ENCODE peak calls at places on chromosome 15, in eight cellular contexts. S is stimulated activated CD4-positive, alpha-beta T cell treated with anti-CD3 and anti-CD28 coated beads, Interleukin-1b, Interleukin-23, amount 100 ng/mL, for 48 hours; V is midbrain; T is activated T-cell treated with anti-CD3 and anti-CD28 coated beads, Interleukin-2, amount 50 U/mL, for 24 hours; Y is NCI-H1092 treated with DMSO at 0.1 percent for 48 hours; C is A172; A is stimulated activated CD8-positive, alpha-beta memory T cell treated with anti-CD3 and anti-CD28 coated beads, Interleukin-4, amount 100 ng/mL, for 4 hours; U is kidney glomerular epithelial cell. G is an unnamed sample.

GRCh38 chr15:74752486-74753395 is 4.1 kb downstream of the CYP1A2 start:
- DNase-seq in S (no peak), V (no peak), T (no peak), Y (no peak), C (peak), A (no peak), U (peak), G (no peak)

GRCh38 chr15:100787567-100787941 is 92.1 kb upstream of the ALDH1A3 start:
- DNase-seq in S (no peak), V (no peak), T (no peak), Y (no peak), C (no peak), A (no peak), U (no peak), G (no peak)

GRCh38 chr15:69853572-69853971 is 244.1 kb downstream of the TLE3 start:
- DNase-seq in S (no peak), V (peak), T (no peak), Y (no peak), C (peak), A (no peak), U (peak), G (no peak)

GRCh38 chr15:69088300-69088965 is 72.0 kb upstream of the GLCE start:
- DNase-seq in S (no peak), V (no peak), T (no peak), Y (no peak), C (no peak), A (no peak), U (no peak), G (no peak)

GRCh38 chr15:68230157-68231100 is 901 bp upstream of the CLN6 start:
- DNase-seq in S (peak), V (no peak), T (no peak), Y (peak), C (peak), A (no peak), U (no peak), G (no peak)

GRCh38 chr15:48592221-48592731 is 53.2 kb downstream of the FBN1 start:
- DNase-seq in S (no peak), V (no peak), T (no peak), Y (no peak), C (peak), A (no peak), U (peak), G (no peak)

GRCh38 chr15:89332446-89332845 is 2.2 kb downstream of the POLG start:
- DNase-seq in S (no peak), V (no peak), T (no peak), Y (no peak), C (no peak), A (no peak), U (peak), G (peak)

GRCh38 chr15:93028632-93029612 is 60.1 kb downstream of the RGMA start:
- DNase-seq in S (peak), V (peak), T (no peak), Y (no peak), C (no peak), A (no peak), U (no peak), G (no peak)

GRCh38 chr15:70045045-70045444 is 52.7 kb downstream of the TLE3 start:
- DNase-seq in S (no peak), V (no peak), T (no peak), Y (no peak), C (no peak), A (no peak), U (no peak), G (no peak)

GRCh38 chr15:28191832-28192231 is 92.7 kb upstream of the OCA2 start:
- DNase-seq in S (no peak), V (peak), T (no peak), Y (peak), C (peak), A (no peak), U (peak), G (no peak)

GRCh38 chr15:58611731-58612676 is 137.5 kb downstream of the ADAM10 start:
- DNase-seq in S (no peak), V (no peak), T (no peak), Y (no peak), C (no peak), A (no peak), U (no peak), G (no peak)

GRCh38 chr15:78739996-78740903 is 71.0 kb downstream of the ADAMTS7 start:
- DNase-seq in S (peak), V (no peak), T (peak), Y (no peak), C (peak), A (no peak), U (no peak), G (peak)

GRCh38 chr15:47819158-47819557 is 101.9 kb downstream of the SEMA6D start:
- DNase-seq in S (no peak), V (no peak), T (no peak), Y (no peak), C (no peak), A (no peak), U (no peak), G (no peak)

GRCh38 chr15:75089781-75090734 is 66.7 kb downstream of the PPCDC start:
- DNase-seq in S (no peak), V (no peak), T (no peak), Y (no peak), C (peak), A (no peak), U (no peak), G (no peak)

GRCh38 chr15:62554164-62554563 is 389.1 kb upstream of the C2CD4B start:
- DNase-seq in S (no peak), V (no peak), T (no peak), Y (no peak), C (no peak), A (no peak), U (no peak), G (no peak)

GRCh38 chr15:84833447-84833846 is 16.3 kb downstream of the ALPK3 start:
- DNase-seq in S (no peak), V (no peak), T (no peak), Y (no peak), C (peak), A (no peak), U (peak), G (no peak)

G was measured in endothelial cell.